ENCODE peak calls at places on chromosomes 13 and 19, in five cellular contexts. U is AG09319; P is NCI-H748 treated with DMSO at 0.1 percent for 48 hours; A is activated T-cell treated with anti-CD3 and anti-CD28 coated beads for 1 hour; Z is stimulated activated CD8-positive, alpha-beta memory T cell treated with anti-CD3 and anti-CD28 coated beads, Interleukin-7, amount 100 ng/mL, for 1 hour. L is an unnamed sample.

GRCh38 chr19:2255982-2256685 is at the start of gene JSRP1:
- DNase-seq in A (no peak), P (no peak), Z (no peak), U (no peak), L (no peak)

GRCh38 chr13:66424417-66424816 is 805.7 kb downstream of the PCDH9 start:
- DNase-seq in A (no peak), P (no peak), Z (no peak), U (no peak), L (peak; percentile 27)

GRCh38 chr19:23804676-23805075 is 46.0 kb upstream of the ZNF681 start:
- DNase-seq in Z (no peak), P (no peak), U (no peak), A (no peak), L (no peak)

GRCh38 chr13:113843063-113843654 is 20.7 kb downstream of the GAS6 start:
- DNase-seq in A (no peak), Z (no peak), U (no peak), P (no peak), L (no peak)

GRCh38 chr19:38070573-38070972 is 153.4 kb downstream of the DPF1 start:
- DNase-seq in P (no peak), A (no peak), U (peak; percentile 3), Z (no peak), L (peak; percentile 73)

GRCh38 chr19:5624154-5624663 is 1.3 kb downstream of the SAFB start:
- DNase-seq in Z (no peak), U (no peak), P (no peak), A (peak; percentile 13), L (peak; percentile 32)

GRCh38 chr13:75049936-75050335 is 432.0 kb downstream of the TBC1D4 start:
- DNase-seq in P (no peak), U (no peak), A (no peak), Z (no peak), L (no peak)

GRCh38 chr19:50669319-50670101 is 20.3 kb downstream of the C19orf81 start:
- DNase-seq in U (no peak), Z (no peak), P (peak; percentile 16), A (peak; percentile 43), L (no peak)

GRCh38 chr19:45815501-45816216 is 551 bp upstream of the RSPH6A start:
- DNase-seq in U (no peak), Z (no peak), A (no peak), P (no peak), L (no peak)

GRCh38 chr13:20637811-20638210 is 65.7 kb upstream of the IL17D start:
- DNase-seq in A (no peak), U (no peak), Z (no peak), P (no peak), L (no peak)

GRCh38 chr19:55675661-55676354 is 782 bp downstream of the EPN1 start:
- DNase-seq in U (no peak), P (no peak), Z (no peak), A (no peak), L (no peak)

GRCh38 chr13:114070098-114070799 is 62.2 kb downstream of the RASA3 start:
- DNase-seq in Z (no peak), A (no peak), P (no peak), U (no peak), L (no peak)

GRCh38 chr13:110001622-110002275 is 215.4 kb upstream of the IRS2 start:
- DNase-seq in Z (no peak), P (no peak), A (no peak), U (no peak), L (peak; percentile 68)

GRCh38 chr13:26480246-26480855 is 77.1 kb upstream of the WASF3 start:
- DNase-seq in A (no peak), U (no peak), P (no peak), Z (no peak), L (peak; percentile 35)

GRCh38 chr13:95164830-95165229 is 136.4 kb downstream of the ABCC4 start:
- DNase-seq in A (no peak), Z (no peak), P (no peak), U (no peak), L (no peak)

GRCh38 chr13:31675521-31675953 is 63.8 kb upstream of the RXFP2 start:
- DNase-seq in Z (no peak), A (no peak), P (no peak), U (no peak), L (no peak)

GRCh38 chr19:19068659-19069509 is 5.1 kb downstream of the SLC25A42 start:
- DNase-seq in Z (no peak), A (no peak), U (no peak), P (no peak), L (no peak)

GRCh38 chr19:16627194-16627927 is 643 bp downstream of the MED26 start:
- DNase-seq in Z (no peak), U (no peak), P (no peak), A (no peak), L (no peak)

GRCh38 chr13:39462906-39463305 is 140.1 kb downstream of the LHFPL6 start:
- DNase-seq in A (no peak), P (no peak), U (no peak), Z (no peak), L (no peak)

GRCh38 chr13:113788413-113789135 is 29.5 kb downstream of the TMEM255B start:
- DNase-seq in A (no peak), U (no peak), P (no peak), Z (no peak), L (no peak)

GRCh38 chr13:43516401-43516826 is 270.4 kb downstream of the ENOX1 start:
- DNase-seq in Z (no peak), U (peak; percentile 67), P (no peak), A (no peak), L (peak; percentile 41)

GRCh38 chr19:35315883-35316282 is 13.1 kb upstream of the CD22 start:
- DNase-seq in U (no peak), P (no peak), A (no peak), Z (no peak), L (no peak)

GRCh38 chr19:18799389-18799970 is 8.4 kb upstream of the COMP start:
- DNase-seq in U (no peak), A (no peak), P (no peak), Z (no peak), L (no peak)

GRCh38 chr19:55344444-55344843 is 4.8 kb downstream of the KMT5C start:
- DNase-seq in U (no peak), Z (no peak), P (no peak), A (no peak), L (no peak)

GRCh38 chr13:44243198-44243852 is 130.3 kb upstream of the SERP2 start:
- DNase-seq in U (no peak), Z (no peak), P (peak; percentile 21), A (no peak), L (peak; percentile 3)

GRCh38 chr19:45293682-45294081 is 29.0 kb downstream of the CKM start:
- DNase-seq in Z (no peak), U (no peak), A (no peak), P (no peak), L (no peak)

GRCh38 chr19:29540128-29540527 is 14.3 kb downstream of the VSTM2B start:
- DNase-seq in Z (no peak), P (no peak), A (no peak), U (no peak), L (no peak)

GRCh38 chr13:108269601-108270328 is at the start of gene TNFSF13B:
- DNase-seq in U (no peak), A (peak; percentile 7), P (no peak), Z (no peak), L (no peak)

GRCh38 chr19:35813043-35813890 is 622 bp upstream of the PRODH2 start:
- DNase-seq in A (no peak), U (no peak), Z (no peak), P (no peak), L (no peak)